ENCODE peak calls at places on chromosome 16, in seven cellular contexts. G, P, U, Q, W, C and K are unnamed samples.

GRCh38 chr16:80804451-80805383 is at the start of gene CDYL2:
- DNase-seq in W (peak; percentile 56), U (no peak), Q (no peak), P (peak; percentile 49), C (peak; percentile 73), G (peak; percentile 31), K (no peak)

GRCh38 chr16:25256821-25257503 is 683 bp downstream of the ZKSCAN2 start:
- DNase-seq in U (peak; percentile 16), W (no peak), P (peak; percentile 24), Q (no peak), G (peak; percentile 53), C (peak; percentile 41), K (no peak)

GRCh38 chr16:86092586-86093480 is 193.9 kb downstream of the IRF8 start:
- DNase-seq in P (no peak), G (no peak), W (no peak), C (no peak), U (no peak), Q (no peak), K (no peak)

GRCh38 chr16:84484579-84485254 is 19.7 kb downstream of the MEAK7 start:
- DNase-seq in P (peak; percentile 70), U (peak; percentile 69), G (peak; percentile 76), Q (peak; percentile 86), W (peak; percentile 58), C (peak; percentile 75), K (no peak)

GRCh38 chr16:84369105-84369504 is 767 bp downstream of the ATP2C2 start:
- DNase-seq in W (no peak), P (peak; percentile 23), C (no peak), U (no peak), G (peak; percentile 43), Q (no peak), K (no peak)

GRCh38 chr16:12461971-12462370 is 341.7 kb downstream of the CPPED1 start:
- DNase-seq in Q (no peak), W (no peak), U (no peak), P (no peak), G (no peak), C (no peak), K (no peak)

GRCh38 chr16:1580256-1580655 is 31.6 kb downstream of the IFT140 start:
- DNase-seq in P (peak; percentile 56), Q (no peak), U (no peak), W (no peak), C (no peak), G (no peak), K (no peak)

GRCh38 chr16:59179446-59180082 is 445.4 kb upstream of the GOT2 start:
- DNase-seq in P (no peak), U (no peak), Q (no peak), W (peak; percentile 8), C (no peak), G (no peak), K (no peak)

GRCh38 chr16:64092284-64092683 is 1029.6 kb downstream of the CDH11 start:
- DNase-seq in W (peak; percentile 31), G (peak; percentile 2), C (no peak), Q (no peak), U (peak; percentile 28), P (no peak), K (no peak)

GRCh38 chr16:1150511-1150982 is 2.4 kb upstream of the CACNA1H start:
- DNase-seq in C (no peak), G (peak; percentile 64), P (no peak), W (peak; percentile 32), Q (no peak), U (peak; percentile 9), K (no peak)

GRCh38 chr16:58252716-58253115 is 42.1 kb downstream of the PRSS54 start:
- DNase-seq in W (no peak), G (peak; percentile 38), U (no peak), C (no peak), Q (no peak), P (no peak), K (no peak)

GRCh38 chr16:89658221-89658879 is 714 bp downstream of the SPATA33 start:
- DNase-seq in Q (no peak), W (no peak), P (peak; percentile 31), C (peak; percentile 36), G (no peak), U (no peak), K (no peak)

GRCh38 chr16:74999683-75000480 is 1.1 kb downstream of the ZNRF1 start:
- DNase-seq in W (no peak), C (peak; percentile 48), U (peak; percentile 50), G (peak; percentile 80), P (peak; percentile 69), Q (no peak), K (no peak)

GRCh38 chr16:21644674-21645073 is 7.7 kb downstream of the IGSF6 start:
- DNase-seq in W (no peak), U (no peak), Q (no peak), P (no peak), C (no peak), G (no peak), K (no peak)

GRCh38 chr16:6682142-6682811 is 650.4 kb upstream of the RBFOX1 start:
- DNase-seq in C (peak; percentile 72), P (peak; percentile 46), U (no peak), G (peak; percentile 81), Q (peak; percentile 69), W (no peak), K (no peak)

GRCh38 chr16:4257646-4258556 is 14.9 kb downstream of the TFAP4 start:
- DNase-seq in U (no peak), W (no peak), G (no peak), P (no peak), C (no peak), Q (no peak), K (no peak)

GRCh38 chr16:48536600-48537200 is 73.3 kb downstream of the N4BP1 start:
- DNase-seq in W (no peak), G (no peak), C (no peak), Q (peak; percentile 79), P (no peak), U (peak; percentile 51), K (no peak)

GRCh38 chr16:48535831-48536599 is 74.0 kb downstream of the N4BP1 start:
- DNase-seq in P (peak; percentile 53), W (no peak), C (peak; percentile 69), Q (peak; percentile 95), U (peak; percentile 80), G (peak; percentile 36), K (peak; percentile 47)

GRCh38 chr16:48537909-48538745 is 71.9 kb downstream of the N4BP1 start:
- DNase-seq in U (peak; percentile 31), P (no peak), C (no peak), W (no peak), Q (peak; percentile 66), G (no peak), K (no peak)

GRCh38 chr16:48538746-48539484 is 71.1 kb downstream of the N4BP1 start:
- DNase-seq in Q (peak; percentile 56), G (peak; percentile 45), C (peak; percentile 32), P (peak; percentile 3), W (no peak), U (no peak), K (no peak)

DNA sequence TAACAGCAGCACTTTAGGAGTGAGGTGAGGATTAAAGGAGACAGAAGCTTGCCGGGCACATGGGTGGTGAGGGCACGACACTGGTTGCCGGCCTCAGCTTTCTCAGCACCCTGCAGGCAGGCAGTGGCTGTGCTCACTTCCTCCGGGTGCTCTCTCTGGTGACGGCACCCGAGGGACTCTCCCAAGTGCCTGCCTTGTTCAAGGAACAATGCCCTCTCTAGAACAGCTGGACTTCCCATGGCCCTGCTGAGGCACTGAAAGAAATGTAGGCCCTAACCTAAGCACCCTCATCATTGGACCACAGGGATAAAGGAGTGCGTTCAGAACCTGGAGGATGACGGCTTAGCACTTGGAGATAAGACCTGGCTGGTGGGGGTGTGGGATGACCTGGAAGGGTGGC is 72.7 kb downstream of the N4BP1 start:
- DNase-seq in U (no peak), Q (peak; percentile 57), P (no peak), G (no peak), W (no peak), C (no peak), K (no peak)
- TF ChIP-seq CTCF in U (no peak), Q (no peak), P (no peak), G (no peak), W (no peak), C (no peak), K (no peak)

DNA sequence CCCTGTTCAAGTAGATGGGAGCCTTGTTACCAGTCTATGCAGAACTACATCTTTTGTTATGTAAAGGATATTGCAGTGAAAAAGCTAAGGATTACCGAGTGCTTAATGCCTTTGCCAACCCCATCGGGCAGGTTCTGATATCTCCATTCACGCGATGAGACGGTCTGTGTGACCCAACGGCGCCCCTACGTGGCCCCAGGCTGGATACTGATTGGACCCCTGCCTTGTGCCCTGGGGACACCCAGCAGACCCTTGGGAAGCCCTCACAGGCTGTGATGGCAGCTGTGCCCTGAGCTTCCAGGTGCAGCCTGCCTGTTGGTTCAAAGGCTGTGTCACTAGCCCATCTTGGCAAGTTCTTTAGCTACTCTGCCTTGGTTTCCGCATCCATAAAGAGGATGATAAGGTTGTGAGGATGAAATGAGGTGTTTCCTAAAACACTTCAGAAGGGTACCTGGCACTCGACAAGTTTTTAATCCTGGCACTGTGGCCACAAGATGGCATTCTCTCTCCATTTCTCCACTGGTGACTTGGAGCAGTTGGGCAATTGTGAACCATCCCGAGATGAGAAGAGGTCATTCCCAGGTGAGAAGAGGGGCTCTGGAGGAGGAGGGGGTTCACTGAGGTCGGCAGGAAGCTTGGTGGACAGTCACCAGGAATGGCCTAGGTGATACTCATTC is 33.6 kb downstream of the HAPSTR1 start:
- DNase-seq in Q (no peak), G (peak; percentile 66), C (no peak), W (no peak), P (no peak), U (no peak), K (no peak)
- TF ChIP-seq CTCF in Q (no peak), G (peak; percentile 50), C (no peak), W (no peak), P (no peak), U (no peak), K (no peak)

GRCh38 chr16:27760845-27761176 is 210.9 kb downstream of the KATNIP start:
- DNase-seq in Q (no peak), W (no peak), U (no peak), C (no peak), P (no peak), G (no peak), K (no peak)
- TF ChIP-seq CTCF in Q (no peak), W (no peak), U (no peak), C (no peak), P (no peak), G (no peak), K (no peak)

GRCh38 chr16:46650224-46650623 is 29.0 kb upstream of the SHCBP1 start:
- DNase-seq in C (no peak), P (no peak), G (no peak), U (peak; percentile 77), W (peak; percentile 59), Q (no peak), K (no peak)

GRCh38 chr16:46649571-46649970 is 28.4 kb upstream of the SHCBP1 start:
- DNase-seq in P (peak; percentile 31), C (no peak), W (no peak), Q (no peak), G (no peak), U (peak; percentile 84), K (no peak)

GRCh38 chr16:46651305-46651704 is 30.1 kb upstream of the SHCBP1 start:
- DNase-seq in U (no peak), P (no peak), Q (no peak), C (no peak), W (no peak), G (no peak), K (no peak)

DNA sequence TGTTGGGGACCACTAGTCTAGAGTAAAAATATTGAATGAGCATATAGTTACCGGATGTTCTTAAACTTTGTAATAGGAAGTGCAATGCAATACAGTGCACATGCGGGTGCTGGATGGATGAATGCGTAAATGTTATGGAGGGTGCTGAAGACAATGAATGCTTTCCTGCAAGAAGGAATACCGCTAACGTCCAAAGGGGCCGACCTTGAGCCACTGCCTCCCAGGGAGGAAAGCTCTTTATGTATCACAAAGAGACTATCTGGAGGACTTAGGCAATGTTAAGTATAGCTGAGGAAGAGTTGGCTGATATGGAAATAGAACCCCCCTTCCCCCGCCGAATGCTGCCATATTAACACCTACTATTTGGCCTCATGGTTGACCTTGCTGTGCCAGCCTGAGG is 27.5 kb upstream of the SHCBP1 start:
- DNase-seq in G (peak; percentile 69), W (no peak), Q (no peak), U (no peak), C (no peak), P (no peak), K (no peak)
- TF ChIP-seq CTCF in G (peak; percentile 47), W (no peak), Q (no peak), U (peak; percentile 23), C (no peak), P (no peak), K (no peak)